ENCODE peak calls at places on chromosome 1, in nine cellular contexts. One of them, this sample, is unnamed.

GRCh38 chr1:201535778-201536245 is 3.1 kb upstream of the NAV1 start:
- ATAC-seq in left lung: no peak
- ATAC-seq in psoas muscle: no peak
- ATAC-seq in upper lobe of right lung: no peak
- ATAC-seq in Panc1: no peak
- ATAC-seq in HCT116: no peak
- ATAC-seq in PC-3: no peak
- ATAC-seq in right cardiac atrium: no peak
- ATAC-seq in heart left ventricle: peak; percentile 7
- ATAC-seq in this sample: peak; percentile 32

GRCh38 chr1:9827558-9828185 is 3.9 kb upstream of the CLSTN1 start:
- ATAC-seq in left lung: no peak
- ATAC-seq in psoas muscle: no peak
- ATAC-seq in upper lobe of right lung: no peak
- ATAC-seq in Panc1: no peak
- ATAC-seq in HCT116: no peak
- ATAC-seq in PC-3: no peak
- ATAC-seq in right cardiac atrium: no peak
- ATAC-seq in heart left ventricle: no peak
- ATAC-seq in this sample: no peak

GRCh38 chr1:11233208-11233607 is 29.1 kb downstream of the MTOR start:
- ATAC-seq in left lung: no peak
- ATAC-seq in psoas muscle: no peak
- ATAC-seq in upper lobe of right lung: no peak
- ATAC-seq in Panc1: no peak
- ATAC-seq in HCT116: no peak
- ATAC-seq in PC-3: no peak
- ATAC-seq in right cardiac atrium: no peak
- ATAC-seq in heart left ventricle: no peak
- ATAC-seq in this sample: no peak

GRCh38 chr1:244862699-244863490 is 1.4 kb downstream of the HNRNPU start:
- ATAC-seq in left lung: peak; percentile 76
- ATAC-seq in psoas muscle: peak; percentile 85
- ATAC-seq in upper lobe of right lung: peak; percentile 90
- ATAC-seq in Panc1: peak; percentile 85
- ATAC-seq in HCT116: peak; percentile 76
- ATAC-seq in PC-3: peak; percentile 75
- ATAC-seq in right cardiac atrium: peak; percentile 92
- ATAC-seq in heart left ventricle: peak; percentile 84
- ATAC-seq in this sample: peak; percentile 87

GRCh38 chr1:15571266-15571665 is 13.6 kb downstream of the AGMAT start:
- ATAC-seq in left lung: no peak
- ATAC-seq in psoas muscle: no peak
- ATAC-seq in upper lobe of right lung: no peak
- ATAC-seq in Panc1: no peak
- ATAC-seq in HCT116: no peak
- ATAC-seq in PC-3: no peak
- ATAC-seq in right cardiac atrium: no peak
- ATAC-seq in heart left ventricle: no peak
- ATAC-seq in this sample: no peak

GRCh38 chr1:226882187-226882586 is 11.8 kb downstream of the PSEN2 start:
- ATAC-seq in left lung: no peak
- ATAC-seq in psoas muscle: no peak
- ATAC-seq in upper lobe of right lung: no peak
- ATAC-seq in Panc1: no peak
- ATAC-seq in HCT116: no peak
- ATAC-seq in PC-3: no peak
- ATAC-seq in right cardiac atrium: no peak
- ATAC-seq in heart left ventricle: no peak
- ATAC-seq in this sample: no peak

GRCh38 chr1:202630541-202630940 is 79.7 kb downstream of the SYT2 start:
- ATAC-seq in left lung: no peak
- ATAC-seq in psoas muscle: no peak
- ATAC-seq in upper lobe of right lung: no peak
- ATAC-seq in Panc1: no peak
- ATAC-seq in HCT116: no peak
- ATAC-seq in PC-3: no peak
- ATAC-seq in right cardiac atrium: no peak
- ATAC-seq in heart left ventricle: no peak
- ATAC-seq in this sample: no peak

GRCh38 chr1:31991202-31991601 is 22.5 kb upstream of the KHDRBS1 start:
- ATAC-seq in left lung: no peak
- ATAC-seq in psoas muscle: peak; percentile 53
- ATAC-seq in upper lobe of right lung: no peak
- ATAC-seq in Panc1: no peak
- ATAC-seq in HCT116: no peak
- ATAC-seq in PC-3: no peak
- ATAC-seq in right cardiac atrium: peak; percentile 89
- ATAC-seq in heart left ventricle: peak; percentile 26
- ATAC-seq in this sample: no peak

GRCh38 chr1:41479000-41479807 is 5.3 kb downstream of the EDN2 start:
- ATAC-seq in left lung: no peak
- ATAC-seq in psoas muscle: peak; percentile 33
- ATAC-seq in upper lobe of right lung: no peak
- ATAC-seq in Panc1: no peak
- ATAC-seq in HCT116: no peak
- ATAC-seq in PC-3: no peak
- ATAC-seq in right cardiac atrium: peak; percentile 59
- ATAC-seq in heart left ventricle: peak; percentile 59
- ATAC-seq in this sample: peak; percentile 22

GRCh38 chr1:53107570-53108322 is 34.7 kb downstream of the SLC1A7 start:
- ATAC-seq in left lung: peak; percentile 42
- ATAC-seq in psoas muscle: no peak
- ATAC-seq in upper lobe of right lung: no peak
- ATAC-seq in Panc1: peak; percentile 94
- ATAC-seq in HCT116: no peak
- ATAC-seq in PC-3: peak; percentile 89
- ATAC-seq in right cardiac atrium: no peak
- ATAC-seq in heart left ventricle: no peak
- ATAC-seq in this sample: no peak

GRCh38 chr1:187443939-187444338 is 615.2 kb downstream of the PLA2G4A start:
- ATAC-seq in left lung: no peak
- ATAC-seq in psoas muscle: no peak
- ATAC-seq in upper lobe of right lung: no peak
- ATAC-seq in Panc1: no peak
- ATAC-seq in HCT116: no peak
- ATAC-seq in PC-3: no peak
- ATAC-seq in right cardiac atrium: no peak
- ATAC-seq in heart left ventricle: no peak
- ATAC-seq in this sample: no peak

GRCh38 chr1:245942861-245943260 is 564.2 kb downstream of the SMYD3 start:
- ATAC-seq in left lung: no peak
- ATAC-seq in psoas muscle: no peak
- ATAC-seq in upper lobe of right lung: no peak
- ATAC-seq in Panc1: no peak
- ATAC-seq in HCT116: no peak
- ATAC-seq in PC-3: no peak
- ATAC-seq in right cardiac atrium: no peak
- ATAC-seq in heart left ventricle: no peak
- ATAC-seq in this sample: no peak

GRCh38 chr1:59062743-59063142 is 234.2 kb upstream of the FGGY start:
- ATAC-seq in left lung: peak; percentile 64
- ATAC-seq in psoas muscle: peak; percentile 55
- ATAC-seq in upper lobe of right lung: peak; percentile 29
- ATAC-seq in Panc1: no peak
- ATAC-seq in HCT116: no peak
- ATAC-seq in PC-3: peak; percentile 70
- ATAC-seq in right cardiac atrium: peak; percentile 69
- ATAC-seq in heart left ventricle: peak; percentile 74
- ATAC-seq in this sample: no peak

GRCh38 chr1:246961939-246962373 is 30.2 kb upstream of the AHCTF1 start:
- ATAC-seq in left lung: peak; percentile 86
- ATAC-seq in psoas muscle: peak; percentile 42
- ATAC-seq in upper lobe of right lung: peak; percentile 94
- ATAC-seq in Panc1: no peak
- ATAC-seq in HCT116: no peak
- ATAC-seq in PC-3: no peak
- ATAC-seq in right cardiac atrium: peak; percentile 74
- ATAC-seq in heart left ventricle: peak; percentile 55
- ATAC-seq in this sample: peak; percentile 78

GRCh38 chr1:56304975-56305374 is 274.4 kb downstream of the PLPP3 start:
- ATAC-seq in left lung: no peak
- ATAC-seq in psoas muscle: peak; percentile 40
- ATAC-seq in upper lobe of right lung: no peak
- ATAC-seq in Panc1: no peak
- ATAC-seq in HCT116: no peak
- ATAC-seq in PC-3: no peak
- ATAC-seq in right cardiac atrium: peak; percentile 91
- ATAC-seq in heart left ventricle: peak; percentile 84
- ATAC-seq in this sample: no peak

GRCh38 chr1:180888870-180889269 is 23.8 kb upstream of the KIAA1614 start:
- ATAC-seq in left lung: no peak
- ATAC-seq in psoas muscle: no peak
- ATAC-seq in upper lobe of right lung: no peak
- ATAC-seq in Panc1: no peak
- ATAC-seq in HCT116: no peak
- ATAC-seq in PC-3: no peak
- ATAC-seq in right cardiac atrium: no peak
- ATAC-seq in heart left ventricle: no peak
- ATAC-seq in this sample: no peak

DNA sequence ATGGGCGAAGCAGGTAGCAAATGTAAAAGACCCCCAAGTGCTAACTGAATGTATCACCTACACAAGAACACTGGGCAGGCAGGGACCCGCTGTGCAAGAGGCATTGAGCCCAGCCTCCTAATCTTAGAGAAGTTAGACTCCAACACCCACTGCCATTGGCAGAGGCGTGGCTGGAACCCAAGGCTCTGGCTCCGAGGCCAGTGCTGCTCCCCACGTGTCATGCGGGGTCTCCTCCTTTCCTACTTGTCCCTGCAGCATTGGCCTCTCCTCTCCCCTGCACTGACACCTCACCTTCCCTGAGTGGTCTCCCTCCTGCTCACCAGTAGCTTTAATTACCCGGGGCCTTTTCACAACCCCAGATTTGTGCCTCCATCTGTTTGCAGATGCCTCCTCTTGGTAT is 107.0 kb downstream of the GALNT2 start:
- ATAC-seq in left lung: no peak
- ATAC-seq in psoas muscle: no peak
- ATAC-seq in upper lobe of right lung: no peak
- ATAC-seq in Panc1: no peak
- ATAC-seq in HCT116: no peak
- ATAC-seq in PC-3: no peak
- ATAC-seq in right cardiac atrium: no peak
- ATAC-seq in heart left ventricle: no peak
- ATAC-seq in this sample: no peak
- H3K4me1 ChIP-seq in left lung: peaks cover 27% of the 10 kb centered on the region
- H3K4me1 ChIP-seq in psoas muscle: peaks cover 58% of the 10 kb centered on the region
- H3K4me1 ChIP-seq in upper lobe of right lung: peaks cover 4% of the 10 kb centered on the region
- H3K4me1 ChIP-seq in Panc1: no peaks in the 10 kb centered on the region
- H3K4me1 ChIP-seq in HCT116: no peaks in the 10 kb centered on the region
- H3K4me1 ChIP-seq in PC-3: peaks cover 34% of the 10 kb centered on the region
- H3K4me1 ChIP-seq in right cardiac atrium: peaks cover 6% of the 10 kb centered on the region
- H3K4me1 ChIP-seq in heart left ventricle: peaks cover 8% of the 10 kb centered on the region
- H3K4me1 ChIP-seq in this sample: peaks cover 9% of the 10 kb centered on the region

DNA sequence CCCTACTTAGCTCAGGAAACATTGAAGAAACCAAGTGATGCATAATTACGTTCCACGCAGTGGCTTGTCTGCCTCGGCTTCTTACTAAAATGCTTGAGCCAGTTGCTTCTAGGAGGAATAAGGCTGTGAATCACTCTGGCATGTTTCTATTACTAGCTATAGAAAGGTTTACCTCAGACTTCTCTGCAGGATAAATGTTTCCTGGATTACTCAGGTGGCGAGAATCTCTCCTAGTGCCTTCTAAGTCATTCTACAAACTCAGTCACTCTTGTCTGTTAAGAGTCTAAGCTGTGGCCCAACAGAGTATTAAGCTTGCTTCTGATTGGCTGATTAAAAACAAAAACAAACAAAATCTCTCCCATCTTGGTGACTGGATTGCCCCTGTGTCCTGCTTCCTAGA is 92.0 kb upstream of the RALGPS2 start:
- ATAC-seq in left lung: peak; percentile 16
- ATAC-seq in psoas muscle: no peak
- ATAC-seq in upper lobe of right lung: no peak
- ATAC-seq in Panc1: no peak
- ATAC-seq in HCT116: no peak
- ATAC-seq in PC-3: peak; percentile 91
- ATAC-seq in right cardiac atrium: no peak
- ATAC-seq in heart left ventricle: no peak
- ATAC-seq in this sample: no peak
- H3K27ac ChIP-seq in left lung: no peak overlapping the region
- H3K27ac ChIP-seq in psoas muscle: no peak overlapping the region
- H3K27ac ChIP-seq in upper lobe of right lung: no peak overlapping the region
- H3K27ac ChIP-seq in Panc1: no peak overlapping the region
- H3K27ac ChIP-seq in HCT116: no peak overlapping the region
- H3K27ac ChIP-seq in PC-3: peak overlapping the region; percentile 92
- H3K27ac ChIP-seq in right cardiac atrium: no peak overlapping the region
- H3K27ac ChIP-seq in heart left ventricle: no peak overlapping the region
- H3K27ac ChIP-seq in this sample: no peak overlapping the region

GRCh38 chr1:156859523-156860112 is 701 bp upstream of the INSRR start:
- ATAC-seq in left lung: peak; percentile 22
- ATAC-seq in psoas muscle: peak; percentile 44
- ATAC-seq in upper lobe of right lung: peak; percentile 4
- ATAC-seq in Panc1: peak; percentile 75
- ATAC-seq in HCT116: peak; percentile 35
- ATAC-seq in PC-3: peak; percentile 60
- ATAC-seq in right cardiac atrium: peak; percentile 55
- ATAC-seq in heart left ventricle: peak; percentile 42
- ATAC-seq in this sample: peak; percentile 25

GRCh38 chr1:156857532-156857931 is 1.4 kb downstream of the INSRR start:
- ATAC-seq in left lung: no peak
- ATAC-seq in psoas muscle: no peak
- ATAC-seq in upper lobe of right lung: no peak
- ATAC-seq in Panc1: no peak
- ATAC-seq in HCT116: no peak
- ATAC-seq in PC-3: no peak
- ATAC-seq in right cardiac atrium: no peak
- ATAC-seq in heart left ventricle: no peak
- ATAC-seq in this sample: no peak

GRCh38 chr1:156860113-156860638 is 489 bp upstream of the NTRK1 start:
- ATAC-seq in left lung: peak; percentile 86
- ATAC-seq in psoas muscle: peak; percentile 84
- ATAC-seq in upper lobe of right lung: peak; percentile 56
- ATAC-seq in Panc1: peak; percentile 80
- ATAC-seq in HCT116: peak; percentile 89
- ATAC-seq in PC-3: peak; percentile 66
- ATAC-seq in right cardiac atrium: peak; percentile 77
- ATAC-seq in heart left ventricle: peak; percentile 80
- ATAC-seq in this sample: peak; percentile 54

GRCh38 chr1:156858555-156858956 is 361 bp downstream of the INSRR start:
- ATAC-seq in left lung: no peak
- ATAC-seq in psoas muscle: no peak
- ATAC-seq in upper lobe of right lung: no peak
- ATAC-seq in Panc1: no peak
- ATAC-seq in HCT116: no peak
- ATAC-seq in PC-3: no peak
- ATAC-seq in right cardiac atrium: no peak
- ATAC-seq in heart left ventricle: peak; percentile 20
- ATAC-seq in this sample: no peak

GRCh38 chr1:156858959-156859522 is at the start of gene INSRR:
- ATAC-seq in left lung: no peak
- ATAC-seq in psoas muscle: peak; percentile 14
- ATAC-seq in upper lobe of right lung: no peak
- ATAC-seq in Panc1: peak; percentile 12
- ATAC-seq in HCT116: no peak
- ATAC-seq in PC-3: peak; percentile 7
- ATAC-seq in right cardiac atrium: peak; percentile 14
- ATAC-seq in heart left ventricle: peak; percentile 44
- ATAC-seq in this sample: peak; percentile 29
- H3K4me3 ChIP-seq in left lung: peak within 1 kb of the TSS; percentile 5
- H3K4me3 ChIP-seq in psoas muscle: peak within 1 kb of the TSS; percentile 59
- H3K4me3 ChIP-seq in upper lobe of right lung: peak within 1 kb of the TSS; percentile 30
- H3K4me3 ChIP-seq in Panc1: peak within 1 kb of the TSS; percentile 39
- H3K4me3 ChIP-seq in HCT116: peak within 1 kb of the TSS; percentile 30
- H3K4me3 ChIP-seq in PC-3: peak within 1 kb of the TSS; percentile 63
- H3K4me3 ChIP-seq in right cardiac atrium: peak within 1 kb of the TSS; percentile 27
- H3K4me3 ChIP-seq in heart left ventricle: peak within 1 kb of the TSS; percentile 25
- H3K4me3 ChIP-seq in this sample: peak within 1 kb of the TSS; percentile 43

GRCh38 chr1:21301794-21302440 is 11.7 kb upstream of the ECE1 start:
- ATAC-seq in left lung: no peak
- ATAC-seq in psoas muscle: no peak
- ATAC-seq in upper lobe of right lung: no peak
- ATAC-seq in Panc1: no peak
- ATAC-seq in HCT116: no peak
- ATAC-seq in PC-3: no peak
- ATAC-seq in right cardiac atrium: no peak
- ATAC-seq in heart left ventricle: no peak
- ATAC-seq in this sample: no peak
- H3K4me1 ChIP-seq in left lung: peaks cover 48% of the 10 kb centered on the region
- H3K4me1 ChIP-seq in psoas muscle: peaks cover 7% of the 10 kb centered on the region
- H3K4me1 ChIP-seq in upper lobe of right lung: peaks cover 4% of the 10 kb centered on the region
- H3K4me1 ChIP-seq in Panc1: peaks cover 38% of the 10 kb centered on the region
- H3K4me1 ChIP-seq in HCT116: peaks cover 58% of the 10 kb centered on the region
- H3K4me1 ChIP-seq in PC-3: peaks cover 22% of the 10 kb centered on the region
- H3K4me1 ChIP-seq in right cardiac atrium: peaks cover 5% of the 10 kb centered on the region
- H3K4me1 ChIP-seq in heart left ventricle: peaks cover 24% of the 10 kb centered on the region
- H3K4me1 ChIP-seq in this sample: peaks cover 21% of the 10 kb centered on the region

This sample was measured in gastroesophageal sphincter.